ENCODE peak calls at places on chromosomes 5 and 9, in ten cellular contexts. M is iPS DF 6.9; W is cardiac fibroblast; S is colonic mucosa; L is MM.1S; T is AG10803; X is A549; V is CD4-positive, CD25-positive, alpha-beta regulatory T cell; H is gastrocnemius medialis; A is IMR-90. D is an unnamed sample.

GRCh38 chr9:94602666-94603065 is 9.0 kb upstream of the FBP2 start:
- DNase-seq in M (no peak), T (no peak), S (no peak), W (no peak), A (no peak), V (no peak), X (no peak), L (no peak), H (no peak), D (no peak)

GRCh38 chr9:98182069-98182820 is 10.2 kb downstream of the CORO2A start:
- DNase-seq in W (peak; percentile 45), X (no peak), S (no peak), H (no peak), T (no peak), M (no peak), A (no peak), L (no peak), V (no peak), D (no peak)

GRCh38 chr9:104091028-104091590 is 3.0 kb upstream of the SMC2 start:
- DNase-seq in T (no peak), S (peak; percentile 20), X (no peak), V (no peak), M (no peak), W (no peak), L (no peak), H (no peak), A (peak; percentile 2), D (no peak)

GRCh38 chr5:154756871-154757646 is 1.9 kb downstream of the LARP1 start:
- DNase-seq in A (peak; percentile 30), S (peak; percentile 62), M (no peak), V (peak; percentile 49), T (peak; percentile 49), W (peak; percentile 53), X (no peak), L (peak; percentile 38), H (peak; percentile 66), D (peak; percentile 50)

GRCh38 chr5:80230269-80230992 is 25.4 kb downstream of the SERINC5 start:
- DNase-seq in V (no peak), H (no peak), X (no peak), T (no peak), A (no peak), S (no peak), L (no peak), M (no peak), W (no peak), D (no peak)

GRCh38 chr5:154829589-154830218 is 20.7 kb downstream of the FAXDC2 start:
- DNase-seq in A (peak; percentile 60), T (no peak), W (no peak), S (peak; percentile 85), L (no peak), X (no peak), M (no peak), H (no peak), V (no peak), D (peak; percentile 88)

GRCh38 chr5:34924462-34924765 is 4.9 kb upstream of the DNAJC21 start:
- DNase-seq in H (no peak), A (no peak), W (no peak), M (no peak), S (no peak), L (no peak), X (no peak), T (no peak), V (no peak), D (no peak)

GRCh38 chr5:179115845-179116524 is 55.8 kb downstream of the ZNF354C start:
- DNase-seq in V (no peak), H (no peak), L (no peak), X (no peak), S (peak; percentile 13), M (no peak), T (no peak), W (no peak), A (no peak), D (no peak)

GRCh38 chr9:73152445-73152844 is 780 bp downstream of the ANXA1 start:
- DNase-seq in S (no peak), A (peak; percentile 65), T (peak; percentile 76), X (no peak), M (no peak), V (no peak), H (no peak), W (peak; percentile 74), L (no peak), D (no peak)

GRCh38 chr9:92679413-92680165 is 9.7 kb upstream of the IPPK start:
- DNase-seq in A (no peak), W (no peak), V (no peak), H (no peak), X (no peak), M (no peak), S (no peak), L (no peak), T (no peak), D (no peak)

GRCh38 chr9:23015557-23015956 is 568.9 kb downstream of the DMRTA1 start:
- DNase-seq in X (no peak), S (no peak), V (no peak), M (no peak), W (no peak), L (peak; percentile 43), T (no peak), H (no peak), A (no peak), D (no peak)

GRCh38 chr9:19828586-19828985 is 39.7 kb upstream of the SLC24A2 start:
- DNase-seq in A (no peak), M (no peak), W (no peak), S (no peak), X (no peak), L (no peak), V (no peak), T (no peak), H (no peak), D (no peak)

GRCh38 chr5:66551920-66552319 is 44.3 kb upstream of the MAST4 start:
- DNase-seq in T (no peak), H (no peak), X (no peak), W (peak; percentile 64), M (no peak), L (no peak), S (no peak), V (no peak), A (no peak), D (no peak)

DNA sequence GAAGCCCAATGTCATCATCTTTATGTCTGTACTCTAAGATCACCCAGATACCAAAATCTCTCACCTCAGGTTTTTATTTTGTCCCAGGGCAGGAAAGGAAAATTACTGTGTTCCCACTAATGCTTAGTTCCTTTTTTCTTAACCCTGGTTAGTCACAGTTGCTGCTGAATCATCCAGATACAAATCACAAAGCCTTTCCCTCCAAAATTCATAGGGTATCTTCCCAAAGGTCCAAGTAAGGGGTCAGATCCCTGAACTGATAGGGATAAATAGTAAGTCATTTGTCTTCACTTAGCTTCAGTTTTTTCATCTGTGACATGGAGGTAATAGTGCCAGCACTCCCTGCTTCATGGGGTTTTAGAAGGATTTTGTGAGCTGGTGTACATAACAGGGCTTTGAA is 2.2 kb downstream of the PLCXD3 start:
- DNase-seq in H (no peak), W (no peak), A (no peak), T (no peak), L (no peak), X (no peak), S (no peak), M (no peak), V (no peak), D (peak; percentile 90)
- H3K4me3 ChIP-seq in H (no peak overlapping the region), W (no peak overlapping the region), A (no peak overlapping the region), T (no peak overlapping the region), L (no peak overlapping the region), X (no peak overlapping the region), S (no peak overlapping the region), M (no peak overlapping the region), V (no peak overlapping the region), D (no peak overlapping the region)

GRCh38 chr9:121773286-121773953 is 122.0 kb downstream of the DAB2IP start:
- DNase-seq in T (no peak), H (peak; percentile 33), X (no peak), W (no peak), A (no peak), V (no peak), M (no peak), L (no peak), S (no peak), D (no peak)
- H3K4me3 ChIP-seq in T (no peak overlapping the region), H (no peak overlapping the region), X (no peak overlapping the region), W (no peak overlapping the region), A (no peak overlapping the region), V (no peak overlapping the region), M (no peak overlapping the region), L (no peak overlapping the region), S (no peak overlapping the region), D (no peak overlapping the region)

GRCh38 chr9:114362394-114362793 is 25.4 kb downstream of the AKNA start:
- DNase-seq in T (no peak), S (no peak), M (no peak), A (no peak), V (no peak), W (no peak), X (no peak), L (no peak), H (no peak), D (no peak)

GRCh38 chr9:114356792-114357191 is 27.1 kb downstream of the ORM2 start:
- DNase-seq in H (no peak), T (no peak), S (no peak), L (no peak), A (no peak), W (no peak), V (no peak), X (no peak), M (no peak), D (no peak)

GRCh38 chr9:114357911-114358328 is 28.3 kb downstream of the ORM2 start:
- DNase-seq in L (no peak), W (no peak), V (no peak), M (no peak), A (no peak), S (no peak), X (no peak), T (no peak), H (no peak), D (no peak)

GRCh38 chr9:114361542-114361941 is 26.2 kb downstream of the AKNA start:
- DNase-seq in X (no peak), V (no peak), M (no peak), H (no peak), L (no peak), A (no peak), S (no peak), T (no peak), W (no peak), D (no peak)

DNA sequence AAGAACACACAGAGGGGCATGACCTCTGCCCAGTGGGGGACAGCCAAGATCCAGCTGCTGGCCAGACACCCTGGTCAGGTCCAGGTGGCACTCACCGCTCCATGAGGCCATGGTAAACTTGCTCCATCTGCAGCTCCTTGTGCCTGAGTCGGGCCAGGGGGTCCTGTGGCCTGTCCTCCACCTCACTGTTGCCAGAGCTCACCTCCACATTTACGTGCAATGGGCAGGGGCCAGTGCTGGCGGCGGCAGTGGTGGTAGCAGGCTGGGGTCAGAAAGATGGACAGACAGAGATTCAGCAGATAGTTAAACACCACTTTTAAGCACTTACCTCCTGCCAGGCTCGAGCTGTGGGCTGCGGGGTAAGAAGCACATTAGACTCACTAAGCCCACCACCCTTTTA is 28.0 kb downstream of the AKNA start:
- DNase-seq in X (no peak), S (no peak), T (no peak), W (no peak), A (no peak), L (no peak), V (no peak), M (no peak), H (no peak), D (no peak)
- H3K4me3 ChIP-seq in X (no peak overlapping the region), S (no peak overlapping the region), T (no peak overlapping the region), W (no peak overlapping the region), A (no peak overlapping the region), L (no peak overlapping the region), V (no peak overlapping the region), M (no peak overlapping the region), H (no peak overlapping the region), D (no peak overlapping the region)

DNA sequence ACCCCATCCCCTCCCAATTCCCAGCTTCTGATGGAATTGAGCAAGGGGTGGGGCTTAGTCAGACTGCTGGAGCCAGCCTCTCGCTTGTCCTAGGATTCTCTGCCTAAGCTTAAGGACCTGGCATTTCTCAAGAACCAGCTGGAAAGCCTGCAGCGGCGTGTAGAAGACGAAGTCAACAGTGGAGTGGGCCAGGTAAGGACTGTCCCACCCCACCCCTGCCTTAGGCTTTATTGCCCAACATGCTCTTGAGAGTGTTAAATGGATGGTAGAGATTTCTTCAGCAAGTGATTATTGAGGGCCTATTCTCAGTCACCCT is 1.1 kb downstream of the SLC35A4 start:
- DNase-seq in S (no peak), V (no peak), L (no peak), A (no peak), M (no peak), X (no peak), H (no peak), W (peak; percentile 46), T (no peak), D (no peak)
- H3K4me3 ChIP-seq in S (no peak overlapping the region), V (peak overlapping the region; percentile 95), L (peak overlapping the region; percentile 70), A (peak overlapping the region; percentile 82), M (no peak overlapping the region), X (peak overlapping the region; percentile 84), H (peak overlapping the region; percentile 85), W (peak overlapping the region; percentile 95), T (peak overlapping the region; percentile 98), D (peak overlapping the region; percentile 76)

D was measured in PC-9.